ENCODE peak calls at places on chromosomes 11 and 22, in nine cellular contexts. One of them, this sample, is unnamed.

GRCh38 chr22:19290400-19291217 is 910 bp downstream of the CLTCL1 start:
- DNase-seq in cardiac fibroblast: peak
- DNase-seq in heart left ventricle: peak
- DNase-seq in ascending aorta: no peak
- DNase-seq in foreskin fibroblast: no peak
- DNase-seq in aorta: no peak
- DNase-seq in effector memory CD4-positive, alpha-beta T cell: no peak
- DNase-seq in right lobe of liver: no peak
- DNase-seq in uterus: no peak
- DNase-seq in this sample: peak

GRCh38 chr11:77207618-77208313 is 79.7 kb downstream of the MYO7A start:
- DNase-seq in right lobe of liver: no peak
- DNase-seq in foreskin fibroblast: no peak
- DNase-seq in aorta: peak
- DNase-seq in cardiac fibroblast: peak
- DNase-seq in uterus: no peak
- DNase-seq in effector memory CD4-positive, alpha-beta T cell: no peak
- DNase-seq in heart left ventricle: no peak
- DNase-seq in ascending aorta: peak
- DNase-seq in this sample: no peak

GRCh38 chr22:26894766-26895485 is 237.5 kb downstream of the MIAT start:
- DNase-seq in uterus: no peak
- DNase-seq in heart left ventricle: no peak
- DNase-seq in ascending aorta: peak
- DNase-seq in aorta: no peak
- DNase-seq in cardiac fibroblast: peak
- DNase-seq in effector memory CD4-positive, alpha-beta T cell: no peak
- DNase-seq in foreskin fibroblast: peak
- DNase-seq in right lobe of liver: no peak
- DNase-seq in this sample: no peak

GRCh38 chr11:76588455-76589325 is 81.9 kb downstream of the LRRC32 start:
- DNase-seq in effector memory CD4-positive, alpha-beta T cell: no peak
- DNase-seq in heart left ventricle: peak
- DNase-seq in aorta: peak
- DNase-seq in foreskin fibroblast: peak
- DNase-seq in right lobe of liver: peak
- DNase-seq in cardiac fibroblast: peak
- DNase-seq in uterus: peak
- DNase-seq in ascending aorta: peak
- DNase-seq in this sample: no peak

GRCh38 chr11:57458410-57459111 is 1.8 kb upstream of the RTN4RL2 start:
- DNase-seq in uterus: no peak
- DNase-seq in effector memory CD4-positive, alpha-beta T cell: no peak
- DNase-seq in aorta: peak
- DNase-seq in foreskin fibroblast: peak
- DNase-seq in ascending aorta: peak
- DNase-seq in right lobe of liver: peak
- DNase-seq in heart left ventricle: peak
- DNase-seq in cardiac fibroblast: peak
- DNase-seq in this sample: peak

GRCh38 chr11:102799656-102800339 is 1.8 kb upstream of the MMP1 start:
- DNase-seq in cardiac fibroblast: peak
- DNase-seq in foreskin fibroblast: peak
- DNase-seq in uterus: no peak
- DNase-seq in aorta: no peak
- DNase-seq in right lobe of liver: no peak
- DNase-seq in ascending aorta: no peak
- DNase-seq in effector memory CD4-positive, alpha-beta T cell: no peak
- DNase-seq in heart left ventricle: no peak
- DNase-seq in this sample: no peak

GRCh38 chr11:66924272-66924671 is 33.9 kb downstream of the PC start:
- DNase-seq in uterus: no peak
- DNase-seq in foreskin fibroblast: no peak
- DNase-seq in cardiac fibroblast: no peak
- DNase-seq in effector memory CD4-positive, alpha-beta T cell: no peak
- DNase-seq in heart left ventricle: no peak
- DNase-seq in ascending aorta: no peak
- DNase-seq in aorta: no peak
- DNase-seq in right lobe of liver: no peak
- DNase-seq in this sample: no peak

GRCh38 chr22:49193901-49194465 is 633.7 kb downstream of the BRD1 start:
- DNase-seq in heart left ventricle: no peak
- DNase-seq in foreskin fibroblast: no peak
- DNase-seq in aorta: no peak
- DNase-seq in ascending aorta: no peak
- DNase-seq in right lobe of liver: no peak
- DNase-seq in uterus: no peak
- DNase-seq in cardiac fibroblast: no peak
- DNase-seq in effector memory CD4-positive, alpha-beta T cell: no peak
- DNase-seq in this sample: no peak

GRCh38 chr22:23119492-23120414 is 22.0 kb downstream of the RSPH14 start:
- DNase-seq in heart left ventricle: no peak
- DNase-seq in uterus: no peak
- DNase-seq in right lobe of liver: no peak
- DNase-seq in ascending aorta: no peak
- DNase-seq in effector memory CD4-positive, alpha-beta T cell: peak
- DNase-seq in foreskin fibroblast: no peak
- DNase-seq in aorta: no peak
- DNase-seq in cardiac fibroblast: no peak
- DNase-seq in this sample: no peak

GRCh38 chr11:13666708-13667107 is 1.8 kb upstream of the FAR1 start:
- DNase-seq in heart left ventricle: no peak
- DNase-seq in aorta: no peak
- DNase-seq in right lobe of liver: no peak
- DNase-seq in cardiac fibroblast: no peak
- DNase-seq in uterus: no peak
- DNase-seq in effector memory CD4-positive, alpha-beta T cell: no peak
- DNase-seq in ascending aorta: no peak
- DNase-seq in foreskin fibroblast: no peak
- DNase-seq in this sample: no peak

GRCh38 chr11:93143186-93143585 is 54.6 kb downstream of the SLC36A4 start:
- DNase-seq in uterus: no peak
- DNase-seq in cardiac fibroblast: peak
- DNase-seq in effector memory CD4-positive, alpha-beta T cell: no peak
- DNase-seq in right lobe of liver: no peak
- DNase-seq in aorta: no peak
- DNase-seq in heart left ventricle: no peak
- DNase-seq in ascending aorta: no peak
- DNase-seq in foreskin fibroblast: peak
- DNase-seq in this sample: no peak

GRCh38 chr11:6735306-6735705 is 36.5 kb downstream of the OR2AG2 start:
- DNase-seq in effector memory CD4-positive, alpha-beta T cell: no peak
- DNase-seq in uterus: no peak
- DNase-seq in foreskin fibroblast: peak
- DNase-seq in aorta: no peak
- DNase-seq in ascending aorta: no peak
- DNase-seq in cardiac fibroblast: peak
- DNase-seq in right lobe of liver: no peak
- DNase-seq in heart left ventricle: no peak
- DNase-seq in this sample: no peak

GRCh38 chr11:48081151-48082010 is 101.0 kb downstream of the PTPRJ start:
- DNase-seq in ascending aorta: peak
- DNase-seq in foreskin fibroblast: peak
- DNase-seq in right lobe of liver: peak
- DNase-seq in heart left ventricle: peak
- DNase-seq in cardiac fibroblast: peak
- DNase-seq in effector memory CD4-positive, alpha-beta T cell: no peak
- DNase-seq in aorta: peak
- DNase-seq in uterus: peak
- DNase-seq in this sample: no peak

GRCh38 chr11:85628771-85629341 is 463 bp downstream of the TMEM126B start:
- DNase-seq in heart left ventricle: no peak
- DNase-seq in right lobe of liver: no peak
- DNase-seq in effector memory CD4-positive, alpha-beta T cell: no peak
- DNase-seq in foreskin fibroblast: peak
- DNase-seq in cardiac fibroblast: no peak
- DNase-seq in ascending aorta: no peak
- DNase-seq in aorta: no peak
- DNase-seq in uterus: no peak
- DNase-seq in this sample: no peak

GRCh38 chr11:27456140-27456801 is 16.3 kb downstream of the LGR4 start:
- DNase-seq in effector memory CD4-positive, alpha-beta T cell: no peak
- DNase-seq in cardiac fibroblast: peak
- DNase-seq in ascending aorta: no peak
- DNase-seq in uterus: no peak
- DNase-seq in foreskin fibroblast: peak
- DNase-seq in heart left ventricle: no peak
- DNase-seq in aorta: no peak
- DNase-seq in right lobe of liver: no peak
- DNase-seq in this sample: no peak

GRCh38 chr11:110778351-110778750 is 66.1 kb upstream of the ARHGAP20 start:
- DNase-seq in uterus: no peak
- DNase-seq in aorta: no peak
- DNase-seq in heart left ventricle: no peak
- DNase-seq in cardiac fibroblast: peak
- DNase-seq in foreskin fibroblast: peak
- DNase-seq in ascending aorta: no peak
- DNase-seq in effector memory CD4-positive, alpha-beta T cell: no peak
- DNase-seq in right lobe of liver: no peak
- DNase-seq in this sample: no peak

GRCh38 chr11:78576549-78577097 is 2.0 kb upstream of the NARS2 start:
- DNase-seq in heart left ventricle: no peak
- DNase-seq in cardiac fibroblast: no peak
- DNase-seq in effector memory CD4-positive, alpha-beta T cell: no peak
- DNase-seq in ascending aorta: no peak
- DNase-seq in foreskin fibroblast: no peak
- DNase-seq in uterus: no peak
- DNase-seq in right lobe of liver: no peak
- DNase-seq in aorta: no peak
- DNase-seq in this sample: no peak

GRCh38 chr11:65578134-65578533 is 2.3 kb downstream of the EHBP1L1 start:
- DNase-seq in effector memory CD4-positive, alpha-beta T cell: no peak
- DNase-seq in uterus: no peak
- DNase-seq in heart left ventricle: no peak
- DNase-seq in ascending aorta: no peak
- DNase-seq in cardiac fibroblast: no peak
- DNase-seq in right lobe of liver: no peak
- DNase-seq in aorta: no peak
- DNase-seq in foreskin fibroblast: no peak
- DNase-seq in this sample: no peak
- H3K4me3 ChIP-seq in effector memory CD4-positive, alpha-beta T cell: no peak
- H3K4me3 ChIP-seq in uterus: no peak
- H3K4me3 ChIP-seq in heart left ventricle: peak
- H3K4me3 ChIP-seq in ascending aorta: peak
- H3K4me3 ChIP-seq in cardiac fibroblast: peak
- H3K4me3 ChIP-seq in right lobe of liver: no peak
- H3K4me3 ChIP-seq in aorta: no peak
- H3K4me3 ChIP-seq in foreskin fibroblast: no peak
- H3K4me3 ChIP-seq in this sample: peak

DNA sequence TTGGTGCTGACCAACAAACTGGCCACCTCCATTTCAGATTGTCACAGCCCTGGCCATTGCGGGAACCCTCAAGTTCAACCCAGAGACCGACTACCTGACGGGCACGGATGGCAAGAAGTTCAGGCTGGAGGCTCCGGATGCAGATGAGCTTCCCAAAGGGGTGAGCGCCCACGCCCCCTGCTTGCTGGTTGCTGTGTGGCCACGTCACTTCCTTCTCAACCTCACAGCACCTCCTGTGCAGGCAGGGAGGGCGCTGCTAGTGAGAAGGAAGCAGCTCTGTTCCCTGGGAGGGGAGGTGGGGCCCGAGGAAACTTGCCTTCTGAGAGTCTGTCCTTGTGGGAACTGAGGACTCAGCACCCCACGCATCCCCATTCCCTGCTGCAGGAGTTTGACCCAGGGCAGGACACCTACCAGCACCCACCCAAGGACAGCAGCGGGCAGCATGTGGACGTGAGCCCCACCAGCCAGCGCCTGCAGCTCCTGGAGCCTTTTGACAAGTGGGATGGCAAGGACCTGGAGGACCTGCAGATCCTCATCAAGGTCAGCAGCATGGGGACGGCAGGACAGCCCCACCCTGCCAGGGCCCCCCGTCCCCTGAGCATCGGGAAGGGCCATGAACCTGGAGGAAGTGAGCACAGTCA is 19.3 kb downstream of the POLR3H start:
- DNase-seq in effector memory CD4-positive, alpha-beta T cell: peak
- DNase-seq in cardiac fibroblast: peak
- DNase-seq in uterus: no peak
- DNase-seq in right lobe of liver: no peak
- DNase-seq in aorta: peak
- DNase-seq in ascending aorta: peak
- DNase-seq in heart left ventricle: no peak
- DNase-seq in foreskin fibroblast: peak
- DNase-seq in this sample: no peak
- H3K4me3 ChIP-seq in effector memory CD4-positive, alpha-beta T cell: no peak
- H3K4me3 ChIP-seq in cardiac fibroblast: no peak
- H3K4me3 ChIP-seq in uterus: no peak
- H3K4me3 ChIP-seq in right lobe of liver: no peak
- H3K4me3 ChIP-seq in aorta: no peak
- H3K4me3 ChIP-seq in ascending aorta: no peak
- H3K4me3 ChIP-seq in heart left ventricle: no peak
- H3K4me3 ChIP-seq in foreskin fibroblast: no peak
- H3K4me3 ChIP-seq in this sample: no peak

GRCh38 chr11:122745111-122745510 is 89.6 kb downstream of the UBASH3B start:
- DNase-seq in aorta: no peak
- DNase-seq in heart left ventricle: no peak
- DNase-seq in effector memory CD4-positive, alpha-beta T cell: no peak
- DNase-seq in ascending aorta: no peak
- DNase-seq in cardiac fibroblast: no peak
- DNase-seq in right lobe of liver: no peak
- DNase-seq in foreskin fibroblast: peak
- DNase-seq in uterus: no peak
- DNase-seq in this sample: no peak

GRCh38 chr11:122743949-122744876 is 88.7 kb downstream of the UBASH3B start:
- DNase-seq in uterus: no peak
- DNase-seq in right lobe of liver: no peak
- DNase-seq in effector memory CD4-positive, alpha-beta T cell: peak
- DNase-seq in foreskin fibroblast: no peak
- DNase-seq in heart left ventricle: no peak
- DNase-seq in aorta: peak
- DNase-seq in ascending aorta: peak
- DNase-seq in cardiac fibroblast: no peak
- DNase-seq in this sample: no peak

GRCh38 chr11:122746611-122747305 is 91.2 kb downstream of the UBASH3B start:
- DNase-seq in ascending aorta: no peak
- DNase-seq in heart left ventricle: no peak
- DNase-seq in foreskin fibroblast: no peak
- DNase-seq in cardiac fibroblast: no peak
- DNase-seq in aorta: no peak
- DNase-seq in effector memory CD4-positive, alpha-beta T cell: no peak
- DNase-seq in right lobe of liver: no peak
- DNase-seq in uterus: no peak
- DNase-seq in this sample: no peak

GRCh38 chr11:122747358-122747757 is 90.9 kb upstream of the CRTAM start:
- DNase-seq in cardiac fibroblast: peak
- DNase-seq in uterus: no peak
- DNase-seq in aorta: no peak
- DNase-seq in effector memory CD4-positive, alpha-beta T cell: no peak
- DNase-seq in ascending aorta: no peak
- DNase-seq in heart left ventricle: no peak
- DNase-seq in right lobe of liver: no peak
- DNase-seq in foreskin fibroblast: peak
- DNase-seq in this sample: no peak

GRCh38 chr11:122746050-122746478 is 90.5 kb downstream of the UBASH3B start:
- DNase-seq in ascending aorta: no peak
- DNase-seq in heart left ventricle: no peak
- DNase-seq in right lobe of liver: no peak
- DNase-seq in cardiac fibroblast: no peak
- DNase-seq in aorta: no peak
- DNase-seq in effector memory CD4-positive, alpha-beta T cell: peak
- DNase-seq in foreskin fibroblast: no peak
- DNase-seq in uterus: no peak
- DNase-seq in this sample: no peak
- H3K4me3 ChIP-seq in ascending aorta: no peak
- H3K4me3 ChIP-seq in heart left ventricle: no peak
- H3K4me3 ChIP-seq in right lobe of liver: no peak
- H3K4me3 ChIP-seq in cardiac fibroblast: no peak
- H3K4me3 ChIP-seq in aorta: no peak
- H3K4me3 ChIP-seq in effector memory CD4-positive, alpha-beta T cell: no peak
- H3K4me3 ChIP-seq in foreskin fibroblast: no peak
- H3K4me3 ChIP-seq in uterus: no peak
- H3K4me3 ChIP-seq in this sample: no peak

GRCh38 chr11:45660717-45661416 is 4.6 kb downstream of the CHST1 start:
- DNase-seq in right lobe of liver: no peak
- DNase-seq in heart left ventricle: no peak
- DNase-seq in foreskin fibroblast: no peak
- DNase-seq in uterus: no peak
- DNase-seq in cardiac fibroblast: no peak
- DNase-seq in aorta: peak
- DNase-seq in ascending aorta: no peak
- DNase-seq in effector memory CD4-positive, alpha-beta T cell: no peak
- DNase-seq in this sample: no peak
- H3K4me3 ChIP-seq in right lobe of liver: no peak
- H3K4me3 ChIP-seq in heart left ventricle: no peak
- H3K4me3 ChIP-seq in foreskin fibroblast: no peak
- H3K4me3 ChIP-seq in uterus: no peak
- H3K4me3 ChIP-seq in cardiac fibroblast: no peak
- H3K4me3 ChIP-seq in aorta: no peak
- H3K4me3 ChIP-seq in ascending aorta: no peak
- H3K4me3 ChIP-seq in effector memory CD4-positive, alpha-beta T cell: no peak
- H3K4me3 ChIP-seq in this sample: no peak

This sample was measured in pancreas.